ENCODE peak calls at places on chromosomes 13 and 19, in five cellular contexts. One of them, this sample, is unnamed.

GRCh38 chr13:32883501-32883900 is 132.7 kb upstream of the KL start:
- DNase-seq in adrenal gland: peak; percentile 16
- DNase-seq in thoracic aorta: no peak
- DNase-seq in PC-3: no peak
- DNase-seq in CD8-positive, alpha-beta T cell: no peak
- DNase-seq in this sample: no peak

GRCh38 chr19:1854542-1855039 is 6.3 kb upstream of the REXO1 start:
- DNase-seq in adrenal gland: peak; percentile 84
- DNase-seq in CD8-positive, alpha-beta T cell: no peak
- DNase-seq in thoracic aorta: no peak
- DNase-seq in PC-3: no peak
- DNase-seq in this sample: no peak

GRCh38 chr19:44260343-44260681 is 626 bp downstream of the ZNF233 start:
- DNase-seq in PC-3: no peak
- DNase-seq in thoracic aorta: no peak
- DNase-seq in adrenal gland: no peak
- DNase-seq in CD8-positive, alpha-beta T cell: no peak
- DNase-seq in this sample: no peak

GRCh38 chr19:7083076-7083956 is 13.8 kb downstream of the ZNF557 start:
- DNase-seq in thoracic aorta: no peak
- DNase-seq in adrenal gland: no peak
- DNase-seq in CD8-positive, alpha-beta T cell: no peak
- DNase-seq in PC-3: peak; percentile 24
- DNase-seq in this sample: no peak

GRCh38 chr19:50433201-50434180 is 799 bp downstream of the MYBPC2 start:
- DNase-seq in CD8-positive, alpha-beta T cell: no peak
- DNase-seq in PC-3: no peak
- DNase-seq in adrenal gland: no peak
- DNase-seq in thoracic aorta: no peak
- DNase-seq in this sample: no peak

GRCh38 chr19:14494910-14495677 is 833 bp downstream of the GIPC1 start:
- DNase-seq in CD8-positive, alpha-beta T cell: no peak
- DNase-seq in PC-3: peak; percentile 79
- DNase-seq in thoracic aorta: no peak
- DNase-seq in adrenal gland: no peak
- DNase-seq in this sample: no peak

GRCh38 chr13:29923554-29924481 is 73.4 kb upstream of the UBL3 start:
- DNase-seq in CD8-positive, alpha-beta T cell: peak; percentile 30
- DNase-seq in adrenal gland: peak; percentile 83
- DNase-seq in PC-3: peak; percentile 97
- DNase-seq in thoracic aorta: peak; percentile 89
- DNase-seq in this sample: peak; percentile 41

GRCh38 chr13:97257800-97258799 is 36.0 kb downstream of the MBNL2 start:
- DNase-seq in PC-3: peak; percentile 82
- DNase-seq in adrenal gland: peak; percentile 90
- DNase-seq in thoracic aorta: peak; percentile 18
- DNase-seq in CD8-positive, alpha-beta T cell: no peak
- DNase-seq in this sample: peak; percentile 43

GRCh38 chr13:102400619-102401125 is 1.2 kb downstream of the FGF14 start:
- DNase-seq in adrenal gland: no peak
- DNase-seq in thoracic aorta: no peak
- DNase-seq in PC-3: no peak
- DNase-seq in CD8-positive, alpha-beta T cell: no peak
- DNase-seq in this sample: peak; percentile 9

GRCh38 chr13:73090116-73090811 is 31.5 kb downstream of the KLF5 start:
- DNase-seq in adrenal gland: no peak
- DNase-seq in CD8-positive, alpha-beta T cell: no peak
- DNase-seq in thoracic aorta: no peak
- DNase-seq in PC-3: peak; percentile 95
- DNase-seq in this sample: no peak

GRCh38 chr19:4374451-4375163 is 25.7 kb downstream of the SH3GL1 start:
- DNase-seq in PC-3: peak; percentile 90
- DNase-seq in adrenal gland: peak; percentile 95
- DNase-seq in thoracic aorta: peak; percentile 74
- DNase-seq in CD8-positive, alpha-beta T cell: no peak
- DNase-seq in this sample: no peak

GRCh38 chr19:35214766-35215422 is 13.6 kb downstream of the FAM187B start:
- DNase-seq in CD8-positive, alpha-beta T cell: no peak
- DNase-seq in thoracic aorta: no peak
- DNase-seq in adrenal gland: no peak
- DNase-seq in PC-3: no peak
- DNase-seq in this sample: no peak

GRCh38 chr19:54136086-54136863 is 1.3 kb upstream of the CNOT3 start:
- DNase-seq in thoracic aorta: no peak
- DNase-seq in PC-3: peak; percentile 15
- DNase-seq in adrenal gland: no peak
- DNase-seq in CD8-positive, alpha-beta T cell: no peak
- DNase-seq in this sample: no peak

GRCh38 chr19:49361438-49362047 is 673 bp downstream of the TEAD2 start:
- DNase-seq in thoracic aorta: no peak
- DNase-seq in adrenal gland: peak; percentile 77
- DNase-seq in CD8-positive, alpha-beta T cell: no peak
- DNase-seq in PC-3: peak; percentile 80
- DNase-seq in this sample: no peak

GRCh38 chr19:50377051-50377441 is 789 bp downstream of the NR1H2 start:
- DNase-seq in CD8-positive, alpha-beta T cell: no peak
- DNase-seq in thoracic aorta: no peak
- DNase-seq in PC-3: peak; percentile 43
- DNase-seq in adrenal gland: no peak
- DNase-seq in this sample: no peak

GRCh38 chr13:104043184-104043583 is 977.0 kb upstream of the SLC10A2 start:
- DNase-seq in CD8-positive, alpha-beta T cell: no peak
- DNase-seq in adrenal gland: no peak
- DNase-seq in PC-3: peak; percentile 20
- DNase-seq in thoracic aorta: no peak
- DNase-seq in this sample: no peak

GRCh38 chr13:19185086-19185864 is 3.7 kb upstream of the TUBA3C start:
- DNase-seq in adrenal gland: no peak
- DNase-seq in CD8-positive, alpha-beta T cell: no peak
- DNase-seq in thoracic aorta: no peak
- DNase-seq in PC-3: no peak
- DNase-seq in this sample: no peak

GRCh38 chr19:10450853-10451609 is 30.7 kb downstream of the PDE4A start:
- DNase-seq in thoracic aorta: no peak
- DNase-seq in CD8-positive, alpha-beta T cell: no peak
- DNase-seq in adrenal gland: no peak
- DNase-seq in PC-3: peak; percentile 44
- DNase-seq in this sample: no peak

GRCh38 chr13:32645854-32646253 is 59.6 kb downstream of the PDS5B start:
- DNase-seq in CD8-positive, alpha-beta T cell: no peak
- DNase-seq in thoracic aorta: no peak
- DNase-seq in adrenal gland: no peak
- DNase-seq in PC-3: no peak
- DNase-seq in this sample: peak; percentile 28

GRCh38 chr19:12990853-12991252 is 4.4 kb upstream of the NFIX start:
- DNase-seq in CD8-positive, alpha-beta T cell: no peak
- DNase-seq in PC-3: no peak
- DNase-seq in thoracic aorta: no peak
- DNase-seq in adrenal gland: no peak
- DNase-seq in this sample: no peak

GRCh38 chr19:29012457-29012856 is 200.5 kb downstream of the UQCRFS1 start:
- DNase-seq in CD8-positive, alpha-beta T cell: no peak
- DNase-seq in adrenal gland: no peak
- DNase-seq in PC-3: no peak
- DNase-seq in thoracic aorta: no peak
- DNase-seq in this sample: no peak

GRCh38 chr13:74062933-74063332 is 71.3 kb downstream of the KLF12 start:
- DNase-seq in PC-3: no peak
- DNase-seq in CD8-positive, alpha-beta T cell: no peak
- DNase-seq in adrenal gland: peak; percentile 43
- DNase-seq in thoracic aorta: peak; percentile 27
- DNase-seq in this sample: peak; percentile 53

GRCh38 chr13:35720290-35720689 is 243.8 kb upstream of the MAB21L1 start:
- DNase-seq in thoracic aorta: no peak
- DNase-seq in CD8-positive, alpha-beta T cell: no peak
- DNase-seq in adrenal gland: no peak
- DNase-seq in PC-3: peak; percentile 57
- DNase-seq in this sample: no peak

GRCh38 chr13:21360463-21360862 is 98.6 kb downstream of the ZDHHC20 start:
- DNase-seq in thoracic aorta: no peak
- DNase-seq in PC-3: no peak
- DNase-seq in CD8-positive, alpha-beta T cell: no peak
- DNase-seq in adrenal gland: no peak
- DNase-seq in this sample: no peak

GRCh38 chr19:37317403-37318209 is 53.3 kb upstream of the ZNF527 start:
- DNase-seq in PC-3: peak; percentile 89
- DNase-seq in CD8-positive, alpha-beta T cell: peak; percentile 91
- DNase-seq in adrenal gland: peak; percentile 97
- DNase-seq in thoracic aorta: peak; percentile 92
- DNase-seq in this sample: peak; percentile 95
- TF ChIP-seq CTCF in PC-3: peak; percentile 30
- TF ChIP-seq CTCF in CD8-positive, alpha-beta T cell: no peak
- TF ChIP-seq CTCF in adrenal gland: peak; percentile 53
- TF ChIP-seq CTCF in thoracic aorta: peak; percentile 41
- TF ChIP-seq CTCF in this sample: peak; percentile 47

DNA sequence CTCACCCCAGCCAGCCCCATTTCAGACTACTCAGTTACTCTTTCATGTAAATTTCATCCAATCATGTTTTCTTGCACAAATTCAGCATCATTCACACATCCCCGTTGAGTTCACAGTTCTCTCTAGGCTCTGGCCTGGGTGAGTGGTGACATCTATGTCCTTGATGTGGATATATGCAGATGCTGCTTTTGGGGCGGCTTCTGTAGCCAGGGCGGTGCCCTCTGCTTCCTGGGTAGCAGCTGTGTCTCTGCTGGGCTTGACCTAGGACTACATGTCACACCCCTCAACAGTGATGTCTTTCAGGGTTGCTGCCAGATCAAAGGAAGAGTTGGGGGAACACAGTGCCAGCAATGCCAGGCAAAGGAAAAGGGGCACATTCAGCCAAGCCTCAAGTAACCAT is 68.5 kb upstream of the KCTD15 start:
- DNase-seq in adrenal gland: no peak
- DNase-seq in CD8-positive, alpha-beta T cell: no peak
- DNase-seq in PC-3: no peak
- DNase-seq in thoracic aorta: no peak
- DNase-seq in this sample: no peak
- H3K4me3 ChIP-seq in adrenal gland: no peak overlapping the region
- H3K4me3 ChIP-seq in CD8-positive, alpha-beta T cell: no peak overlapping the region
- H3K4me3 ChIP-seq in PC-3: no peak overlapping the region
- H3K4me3 ChIP-seq in thoracic aorta: no peak overlapping the region
- H3K4me3 ChIP-seq in this sample: no peak overlapping the region

DNA sequence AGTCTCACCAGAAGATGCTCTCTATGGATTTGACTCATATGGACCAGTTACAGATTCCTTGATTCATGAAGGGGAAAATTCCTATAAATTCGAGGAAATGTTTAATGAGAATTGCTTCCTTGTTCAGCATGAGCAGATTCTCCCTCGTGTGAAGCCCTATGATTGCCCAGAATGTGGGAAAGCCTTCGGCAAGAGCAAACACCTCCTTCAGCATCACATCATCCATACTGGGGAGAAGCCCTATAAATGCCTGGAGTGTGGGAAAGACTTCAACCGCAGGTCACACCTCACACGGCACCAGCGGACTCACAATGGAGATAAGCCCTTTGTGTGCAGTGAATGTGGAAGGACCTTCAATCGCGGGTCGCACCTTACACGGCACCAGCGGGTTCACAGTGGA is 10.7 kb downstream of the ZNF460 start:
- DNase-seq in CD8-positive, alpha-beta T cell: no peak
- DNase-seq in PC-3: no peak
- DNase-seq in adrenal gland: no peak
- DNase-seq in thoracic aorta: no peak
- DNase-seq in this sample: no peak
- H3K36me3 ChIP-seq in CD8-positive, alpha-beta T cell: peaks cover 62% of the 10 kb centered on the region
- H3K36me3 ChIP-seq in PC-3: peaks cover 96% of the 10 kb centered on the region
- H3K36me3 ChIP-seq in adrenal gland: peaks cover 86% of the 10 kb centered on the region
- H3K36me3 ChIP-seq in thoracic aorta: peaks cover 77% of the 10 kb centered on the region
- H3K36me3 ChIP-seq in this sample: peaks cover 39% of the 10 kb centered on the region

DNA sequence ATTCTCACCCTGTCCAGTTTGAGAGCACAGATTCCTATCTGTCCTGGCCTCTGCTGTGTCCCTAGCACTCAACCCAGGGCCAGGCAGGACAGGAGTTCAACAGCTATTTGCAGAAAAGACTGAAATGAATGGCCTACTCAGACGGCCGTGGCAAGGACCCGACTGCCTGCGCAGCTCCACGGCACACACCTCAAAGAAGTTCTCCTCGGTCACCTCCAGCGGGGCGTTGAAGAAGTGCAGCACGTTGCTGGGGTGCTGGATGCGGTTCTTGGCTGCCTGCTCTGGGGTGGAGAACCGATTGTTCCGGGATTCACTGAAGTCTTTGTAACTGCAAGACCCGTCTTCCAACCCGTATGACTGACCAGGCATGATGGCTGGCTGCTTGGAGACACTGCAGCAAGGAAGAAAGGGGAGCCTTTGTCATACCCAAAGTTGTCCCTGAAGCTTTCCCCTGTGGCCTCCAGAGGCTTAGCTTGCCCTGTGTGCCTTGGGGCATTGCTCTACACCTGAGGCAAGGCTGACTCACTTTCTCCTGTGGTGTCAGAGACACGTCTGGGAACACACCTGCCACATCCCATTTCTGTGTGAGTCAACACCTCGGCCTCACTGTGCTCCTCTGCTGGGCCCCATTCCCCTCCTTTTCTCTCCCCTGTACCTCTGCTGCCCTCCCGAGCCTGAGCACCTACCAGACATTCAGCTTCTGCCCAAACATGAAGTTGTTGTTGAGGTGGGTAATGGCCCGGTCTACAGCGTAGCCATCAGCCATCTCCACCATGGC is 6.8 kb upstream of the ECH1 start:
- DNase-seq in CD8-positive, alpha-beta T cell: no peak
- DNase-seq in PC-3: peak; percentile 94
- DNase-seq in thoracic aorta: no peak
- DNase-seq in adrenal gland: no peak
- DNase-seq in this sample: no peak
- TF ChIP-seq CTCF in CD8-positive, alpha-beta T cell: no peak
- TF ChIP-seq CTCF in PC-3: peak; percentile 60
- TF ChIP-seq CTCF in thoracic aorta: no peak
- TF ChIP-seq CTCF in adrenal gland: no peak
- TF ChIP-seq CTCF in this sample: no peak

DNA sequence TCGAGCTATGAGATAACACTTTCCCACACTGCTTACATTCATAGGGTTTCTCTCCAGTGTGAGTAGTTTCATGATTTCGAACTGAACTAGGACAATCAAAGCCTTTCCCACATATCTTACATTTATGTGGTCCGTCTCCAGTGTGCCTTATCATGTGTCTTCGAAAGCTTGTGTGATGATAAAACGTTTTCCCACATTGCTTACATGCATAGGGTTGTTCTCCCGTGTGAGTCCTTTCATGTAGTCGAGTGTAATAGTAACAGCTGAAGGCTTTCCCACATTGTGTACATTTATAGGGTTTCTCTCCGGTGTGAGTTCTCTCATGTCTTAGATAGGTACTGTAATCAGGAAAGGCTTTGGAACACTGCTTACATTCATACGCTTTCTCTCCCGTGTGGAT is 16.3 kb downstream of the ZNF823 start:
- DNase-seq in PC-3: no peak
- DNase-seq in CD8-positive, alpha-beta T cell: no peak
- DNase-seq in adrenal gland: no peak
- DNase-seq in thoracic aorta: no peak
- DNase-seq in this sample: no peak
- H3K4me3 ChIP-seq in PC-3: peak overlapping the region; percentile 9
- H3K4me3 ChIP-seq in CD8-positive, alpha-beta T cell: no peak overlapping the region
- H3K4me3 ChIP-seq in adrenal gland: no peak overlapping the region
- H3K4me3 ChIP-seq in thoracic aorta: no peak overlapping the region
- H3K4me3 ChIP-seq in this sample: no peak overlapping the region

GRCh38 chr19:5893296-5893903 is 10.2 kb downstream of the NDUFA11 start:
- DNase-seq in CD8-positive, alpha-beta T cell: no peak
- DNase-seq in PC-3: no peak
- DNase-seq in thoracic aorta: no peak
- DNase-seq in adrenal gland: no peak
- DNase-seq in this sample: no peak
- H3K36me3 ChIP-seq in CD8-positive, alpha-beta T cell: no peaks in the 10 kb centered on the region
- H3K36me3 ChIP-seq in PC-3: peaks cover 6% of the 10 kb centered on the region
- H3K36me3 ChIP-seq in thoracic aorta: peaks cover 20% of the 10 kb centered on the region
- H3K36me3 ChIP-seq in adrenal gland: peaks cover 25% of the 10 kb centered on the region
- H3K36me3 ChIP-seq in this sample: peaks cover 6% of the 10 kb centered on the region

GRCh38 chr19:41883821-41884733 is 1.1 kb downstream of the ARHGEF1 start:
- DNase-seq in PC-3: peak; percentile 95
- DNase-seq in CD8-positive, alpha-beta T cell: peak; percentile 85
- DNase-seq in thoracic aorta: peak; percentile 67
- DNase-seq in adrenal gland: peak; percentile 94
- DNase-seq in this sample: peak; percentile 98
- TF ChIP-seq CTCF in PC-3: no peak
- TF ChIP-seq CTCF in CD8-positive, alpha-beta T cell: no peak
- TF ChIP-seq CTCF in thoracic aorta: no peak
- TF ChIP-seq CTCF in adrenal gland: peak; percentile 15
- TF ChIP-seq CTCF in this sample: peak; percentile 29